ENCODE peak calls at places on chromosomes 4 and X, in ten cellular contexts. X is GM12865; A is D721Med; U is CD4-positive, alpha-beta T cell; V is colonic mucosa; N is MCF 10A; S is endothelial cell of umbilical vein; W is brain microvascular endothelial cell; R is progenitor cell of endocrine pancreas; T is IMR-90. I is an unnamed sample.

GRCh38 chrX:13697440-13697839 is 8.5 kb downstream of the RAB9A start:
- DNase-seq in X (peak; percentile 70), A (no peak), U (no peak), V (no peak), N (no peak), S (no peak), W (no peak), R (no peak), T (no peak), I (no peak)

GRCh38 chr4:146329042-146329716 is 114.8 kb downstream of the REELD1 start:
- DNase-seq in X (no peak), A (no peak), U (no peak), V (no peak), N (peak; percentile 62), S (peak; percentile 82), W (peak; percentile 48), R (no peak), T (peak; percentile 90), I (no peak)

GRCh38 chr4:157265281-157265680 is 44.8 kb downstream of the GRIA2 start:
- DNase-seq in X (no peak), A (no peak), U (no peak), V (no peak), N (peak; percentile 83), S (no peak), W (peak; percentile 11), R (no peak), T (no peak), I (no peak)

GRCh38 chr4:48960988-48961635 is 25.0 kb upstream of the CWH43 start:
- DNase-seq in X (no peak), A (no peak), U (no peak), V (no peak), N (peak; percentile 55), S (no peak), W (no peak), R (no peak), T (no peak), I (no peak)

GRCh38 chr4:185036842-185037241 is 18.6 kb downstream of the HELT start:
- DNase-seq in X (no peak), A (no peak), U (no peak), V (no peak), N (no peak), S (no peak), W (no peak), R (no peak), T (no peak), I (no peak)

GRCh38 chr4:41734366-41734765 is 14.2 kb downstream of the PHOX2B start:
- DNase-seq in X (no peak), A (no peak), U (no peak), V (no peak), N (peak; percentile 92), S (no peak), W (no peak), R (no peak), T (peak; percentile 21), I (no peak)

GRCh38 chrX:13658602-13659001 is 5.7 kb downstream of the TCEANC start:
- DNase-seq in X (peak; percentile 59), A (no peak), U (no peak), V (peak; percentile 33), N (peak; percentile 79), S (peak; percentile 52), W (peak; percentile 23), R (no peak), T (peak; percentile 73), I (peak; percentile 50)

GRCh38 chr4:153790962-153791551 is 2.2 kb upstream of the SFRP2 start:
- DNase-seq in X (no peak), A (no peak), U (no peak), V (no peak), N (no peak), S (no peak), W (no peak), R (peak; percentile 58), T (no peak), I (no peak)

GRCh38 chr4:139633661-139634060 is 32.0 kb upstream of the MGST2 start:
- DNase-seq in X (no peak), A (no peak), U (no peak), V (no peak), N (peak; percentile 55), S (peak; percentile 29), W (peak; percentile 27), R (no peak), T (peak; percentile 20), I (peak; percentile 59)

GRCh38 chr4:55004831-55005230 is 120.6 kb downstream of the KDR start:
- DNase-seq in X (no peak), A (no peak), U (no peak), V (no peak), N (no peak), S (no peak), W (peak; percentile 9), R (no peak), T (no peak), I (no peak)

GRCh38 chr4:55005910-55006309 is 119.5 kb downstream of the KDR start:
- DNase-seq in X (no peak), A (no peak), U (no peak), V (no peak), N (no peak), S (no peak), W (no peak), R (no peak), T (no peak), I (no peak)

GRCh38 chr4:55012363-55013255 is 112.8 kb downstream of the KDR start:
- DNase-seq in X (no peak), A (no peak), U (no peak), V (no peak), N (no peak), S (peak; percentile 82), W (no peak), R (no peak), T (no peak), I (no peak)

GRCh38 chr4:55010550-55010949 is 114.8 kb downstream of the KDR start:
- DNase-seq in X (no peak), A (no peak), U (no peak), V (no peak), N (no peak), S (no peak), W (no peak), R (no peak), T (no peak), I (no peak)

DNA sequence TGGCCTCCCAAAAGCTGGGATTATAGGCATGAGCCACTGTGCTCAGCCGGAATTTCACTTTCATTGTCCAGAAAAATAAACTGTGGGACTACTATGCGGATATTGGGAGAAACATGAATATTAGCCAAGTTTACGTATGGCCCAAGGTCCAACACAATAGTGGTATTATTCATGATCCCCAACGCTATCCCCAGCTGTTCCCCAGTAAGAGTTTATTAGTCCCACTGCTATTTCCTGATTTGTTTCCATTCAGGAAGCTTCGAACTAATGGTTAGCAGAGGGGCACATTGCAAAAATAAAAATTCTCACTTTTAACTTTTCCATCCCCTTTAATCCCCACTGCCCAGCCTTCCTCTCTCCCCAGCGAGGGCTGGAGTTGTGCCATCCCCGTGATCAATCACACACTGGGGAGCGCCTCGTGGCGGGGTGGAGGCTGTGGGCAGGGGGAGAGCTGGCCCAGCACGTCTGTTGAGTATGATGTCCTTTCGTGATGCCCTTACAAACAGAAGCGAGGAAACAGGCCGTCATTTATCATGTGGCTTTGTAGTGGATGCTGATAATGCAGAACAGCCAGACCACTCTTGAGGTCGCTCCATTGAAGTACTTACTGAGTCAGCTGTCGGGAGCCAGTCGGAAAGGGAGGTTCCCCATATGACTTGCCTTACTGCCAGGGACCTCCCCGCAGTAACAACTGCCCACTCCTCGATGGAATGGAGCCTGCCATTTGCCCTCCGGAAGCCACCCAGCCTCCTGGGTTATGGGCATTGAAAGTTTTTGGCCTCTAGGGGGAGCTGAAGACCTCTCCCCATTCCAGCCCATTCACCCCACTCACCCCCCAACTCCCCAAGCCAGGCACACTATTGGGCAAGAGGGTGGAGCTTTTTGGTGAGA is 117.0 kb downstream of the KDR start:
- DNase-seq in X (no peak), A (no peak), U (no peak), V (no peak), N (peak; percentile 39), S (peak; percentile 94), W (no peak), R (no peak), T (no peak), I (no peak)
- TF ChIP-seq CTCF in X (peak; percentile 31), A (peak; percentile 33), U (no peak), V (no peak), N (peak; percentile 32), S (peak; percentile 57), W (peak; percentile 66), R (no peak), T (peak; percentile 18), I (no peak)

DNA sequence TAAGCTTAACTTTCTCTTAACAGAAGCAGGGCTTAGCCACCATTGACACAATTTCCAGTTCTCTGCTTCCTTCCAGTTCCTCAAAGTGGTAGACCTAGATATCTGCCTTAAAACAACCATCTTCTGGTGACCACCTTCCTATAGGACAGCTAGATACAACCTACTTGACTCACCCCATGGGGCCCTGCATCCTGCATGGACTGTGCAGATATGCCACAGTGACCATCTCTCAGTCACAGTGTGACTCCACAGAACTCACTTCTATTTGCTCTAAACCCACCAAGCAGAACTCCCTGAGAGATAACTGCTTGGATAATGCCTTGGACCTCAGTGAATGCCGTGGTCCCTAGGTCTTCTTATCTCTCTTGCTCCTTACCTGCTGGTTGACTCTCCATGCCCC is 621.6 kb downstream of the IQCM start:
- DNase-seq in X (no peak), A (no peak), U (no peak), V (no peak), N (no peak), S (no peak), W (no peak), R (no peak), T (no peak), I (no peak)
- TF ChIP-seq CTCF in X (no peak), A (no peak), U (no peak), V (no peak), N (no peak), S (no peak), W (no peak), R (no peak), T (no peak), I (no peak)

DNA sequence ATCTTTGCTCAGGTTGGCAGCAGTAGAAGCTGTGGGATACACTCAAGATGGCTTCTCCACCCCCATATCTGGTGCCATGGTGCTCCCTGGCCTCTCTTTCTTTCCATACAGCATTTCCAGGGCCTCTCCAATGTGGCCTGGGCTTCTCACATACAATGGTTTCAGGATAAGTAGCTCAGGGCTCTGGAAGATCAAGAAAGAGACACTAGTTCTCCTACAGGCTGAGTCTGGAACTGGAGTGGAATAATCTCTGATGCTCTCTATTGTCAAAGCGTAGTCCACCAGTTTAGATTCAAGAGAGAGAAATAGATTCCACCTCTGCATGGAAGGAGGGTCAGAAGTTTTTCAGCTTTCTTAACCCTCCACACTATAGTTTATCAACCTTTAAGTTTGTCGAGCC is 138.2 kb upstream of the AADAT start:
- DNase-seq in X (no peak), A (no peak), U (no peak), V (no peak), N (no peak), S (no peak), W (no peak), R (no peak), T (no peak), I (no peak)
- TF ChIP-seq CTCF in X (no peak), A (no peak), U (no peak), V (no peak), N (no peak), S (no peak), W (peak; percentile 33), R (peak; percentile 14), T (no peak), I (no peak)

DNA sequence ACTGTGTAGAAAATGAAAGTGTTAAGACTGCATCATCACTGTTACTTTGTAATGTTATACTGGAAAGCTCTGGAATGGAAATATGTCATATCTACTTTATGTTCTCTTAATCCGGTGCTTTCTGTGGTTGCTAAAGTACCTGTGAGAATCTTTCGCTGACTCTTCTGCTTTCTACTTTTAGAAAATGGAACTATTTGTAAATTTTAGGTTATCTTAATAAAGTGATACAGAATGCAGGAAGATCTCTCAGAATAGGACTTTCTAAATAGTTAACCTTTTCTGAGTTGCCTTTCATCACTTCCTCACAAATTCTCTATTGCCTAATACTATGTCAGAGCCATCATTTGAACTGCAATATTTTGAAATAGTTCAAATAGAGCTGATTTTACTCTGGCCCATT is 69.3 kb downstream of the BMP2K start:
- DNase-seq in X (peak; percentile 24), A (no peak), U (no peak), V (no peak), N (no peak), S (no peak), W (no peak), R (no peak), T (no peak), I (no peak)
- TF ChIP-seq CTCF in X (no peak), A (no peak), U (no peak), V (no peak), N (no peak), S (no peak), W (no peak), R (no peak), T (no peak), I (no peak)